ENCODE peak calls at places on chromosomes 3 and 15, in nine cellular contexts. C is foreskin fibroblast, L is fibroblast of lung, H is fibroblast of pulmonary artery, N is progenitor cell of endocrine pancreas, G is AG09309, I is PC-9, R is NB4, S is HFF-Myc. U is an unnamed sample.
A peak's percentile ranks its signal among the peaks of the same experiment; 100 is the strongest.

GRCh38 chr3:144557515-144557914 is 585.9 kb downstream of the DIPK2A start:
- DNase-seq in G (no peak), R (no peak), N (no peak), C (peak; percentile 29), L (no peak), I (no peak), H (no peak), S (no peak), U (no peak)

GRCh38 chr15:69414702-69415161 is 583 bp downstream of the KIF23 start:
- DNase-seq in N (peak; percentile 24), H (peak; percentile 95), L (peak; percentile 89), I (peak; percentile 72), R (peak; percentile 73), C (peak; percentile 94), S (peak; percentile 76), G (peak; percentile 64), U (peak; percentile 89)

GRCh38 chr15:57171414-57171813 is 204.9 kb upstream of the CGNL1 start:
- DNase-seq in R (peak; percentile 6), L (no peak), S (no peak), G (no peak), I (no peak), H (no peak), C (peak; percentile 21), N (no peak), U (no peak)

GRCh38 chr15:41556657-41557056 is 2.4 kb upstream of the TYRO3 start:
- DNase-seq in C (no peak), G (no peak), N (no peak), I (no peak), R (no peak), L (no peak), S (no peak), H (no peak), U (no peak)

GRCh38 chr15:91116379-91117067 is 16.5 kb downstream of the SV2B start:
- DNase-seq in S (no peak), R (no peak), C (no peak), I (no peak), H (peak; percentile 46), G (no peak), L (no peak), N (no peak), U (no peak)

GRCh38 chr3:64218746-64219145 is 6.5 kb downstream of the PRICKLE2 start:
- DNase-seq in R (no peak), I (no peak), L (no peak), N (no peak), H (no peak), C (no peak), G (no peak), S (no peak), U (no peak)

GRCh38 chr15:73851679-73852078 is 21.7 kb upstream of the TBC1D21 start:
- DNase-seq in C (peak; percentile 78), L (peak; percentile 69), N (peak; percentile 68), S (no peak), R (peak; percentile 63), H (peak; percentile 81), G (no peak), I (peak; percentile 39), U (peak; percentile 75)

GRCh38 chr15:77030042-77030927 is 35.4 kb downstream of the PSTPIP1 start:
- DNase-seq in C (peak; percentile 44), I (no peak), N (peak; percentile 8), S (no peak), H (no peak), G (no peak), L (no peak), R (peak; percentile 55), U (peak; percentile 69)

GRCh38 chr15:39287322-39288195 is 293.3 kb upstream of the THBS1 start:
- DNase-seq in S (no peak), R (peak; percentile 3), G (no peak), N (no peak), C (peak; percentile 73), I (no peak), H (peak; percentile 48), L (no peak), U (peak; percentile 68)

GRCh38 chr3:105195260-105195659 is 171.4 kb upstream of the ALCAM start:
- DNase-seq in C (peak; percentile 68), H (peak; percentile 61), I (no peak), R (no peak), N (no peak), L (peak; percentile 69), G (peak; percentile 3), S (no peak), U (no peak)

GRCh38 chr3:139434764-139435291 is 41.5 kb downstream of the RBP2 start:
- DNase-seq in G (peak; percentile 31), H (peak; percentile 86), S (no peak), N (no peak), I (peak; percentile 86), C (peak; percentile 54), L (peak; percentile 36), R (no peak), U (peak; percentile 86)

GRCh38 chr3:59327324-59327939 is 277.6 kb upstream of the CFAP20DC start:
- DNase-seq in L (no peak), I (peak; percentile 75), G (peak; percentile 47), R (no peak), H (peak; percentile 45), N (no peak), C (no peak), S (no peak), U (no peak)

GRCh38 chr3:184472723-184473419 is 88.7 kb upstream of the EPHB3 start:
- DNase-seq in N (no peak), I (no peak), L (no peak), R (peak; percentile 19), S (no peak), H (no peak), G (no peak), C (no peak), U (no peak)

GRCh38 chr3:165254812-165255211 is 58.6 kb upstream of the SLITRK3 start:
- DNase-seq in C (no peak), I (peak; percentile 37), G (no peak), H (peak; percentile 45), S (no peak), L (peak; percentile 72), N (no peak), R (peak; percentile 37), U (no peak)

GRCh38 chr3:18222686-18223085 is 202.5 kb downstream of the SATB1 start:
- DNase-seq in S (no peak), I (no peak), N (no peak), H (no peak), G (no peak), R (no peak), C (no peak), L (no peak), U (no peak)

DNA sequence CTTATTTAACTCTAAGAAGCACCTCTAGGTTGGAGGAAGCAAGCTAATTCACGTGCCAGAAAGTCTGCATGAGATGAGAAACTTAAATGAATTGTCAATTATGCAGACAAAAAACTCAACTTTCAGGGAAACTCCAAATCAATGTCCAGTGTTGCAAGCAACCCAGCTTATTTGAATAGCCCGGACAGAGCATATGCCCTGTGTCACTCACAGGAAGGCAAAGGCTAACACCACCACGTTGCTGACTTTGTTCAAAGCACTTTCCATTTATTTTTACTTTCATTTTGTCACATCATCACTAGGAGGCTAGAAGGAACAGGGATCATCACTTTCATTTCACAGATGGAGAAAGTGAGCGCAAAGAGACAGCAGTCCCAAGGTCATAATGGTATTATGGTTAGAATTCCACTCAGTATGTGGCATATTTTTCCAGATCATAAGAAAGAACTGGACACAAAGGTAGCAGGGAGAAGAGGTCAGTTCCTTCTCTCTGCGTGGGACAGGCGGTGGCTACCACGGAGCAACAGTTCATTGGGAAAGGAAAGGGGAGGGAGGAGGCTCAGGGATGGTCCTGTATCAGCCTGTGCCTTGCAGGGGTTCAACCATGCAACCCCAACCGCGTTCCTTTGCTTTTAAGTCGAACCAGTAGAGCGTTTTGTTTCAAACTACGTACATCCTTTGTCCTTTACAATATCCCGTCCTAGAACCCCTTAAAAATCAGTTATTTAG is 1.2 kb downstream of the HEG1 start:
- DNase-seq in S (no peak), I (no peak), N (no peak), R (peak; percentile 18), L (peak; percentile 80), H (peak; percentile 70), G (no peak), C (peak; percentile 73), U (no peak)
- TF ChIP-seq CTCF in S (no peak), I (no peak), N (no peak), R (no peak), L (peak; percentile 25), H (peak; percentile 11), G (no peak), C (no peak), U (no peak)

GRCh38 chr3:143482106-143483088 is 362.8 kb downstream of the CHST2 start:
- DNase-seq in R (no peak), G (no peak), H (no peak), N (no peak), S (no peak), I (no peak), C (peak; percentile 59), L (peak; percentile 46), U (no peak)
- TF ChIP-seq CTCF in R (no peak), G (no peak), H (no peak), N (no peak), S (no peak), I (no peak), C (no peak), L (no peak), U (no peak)

DNA sequence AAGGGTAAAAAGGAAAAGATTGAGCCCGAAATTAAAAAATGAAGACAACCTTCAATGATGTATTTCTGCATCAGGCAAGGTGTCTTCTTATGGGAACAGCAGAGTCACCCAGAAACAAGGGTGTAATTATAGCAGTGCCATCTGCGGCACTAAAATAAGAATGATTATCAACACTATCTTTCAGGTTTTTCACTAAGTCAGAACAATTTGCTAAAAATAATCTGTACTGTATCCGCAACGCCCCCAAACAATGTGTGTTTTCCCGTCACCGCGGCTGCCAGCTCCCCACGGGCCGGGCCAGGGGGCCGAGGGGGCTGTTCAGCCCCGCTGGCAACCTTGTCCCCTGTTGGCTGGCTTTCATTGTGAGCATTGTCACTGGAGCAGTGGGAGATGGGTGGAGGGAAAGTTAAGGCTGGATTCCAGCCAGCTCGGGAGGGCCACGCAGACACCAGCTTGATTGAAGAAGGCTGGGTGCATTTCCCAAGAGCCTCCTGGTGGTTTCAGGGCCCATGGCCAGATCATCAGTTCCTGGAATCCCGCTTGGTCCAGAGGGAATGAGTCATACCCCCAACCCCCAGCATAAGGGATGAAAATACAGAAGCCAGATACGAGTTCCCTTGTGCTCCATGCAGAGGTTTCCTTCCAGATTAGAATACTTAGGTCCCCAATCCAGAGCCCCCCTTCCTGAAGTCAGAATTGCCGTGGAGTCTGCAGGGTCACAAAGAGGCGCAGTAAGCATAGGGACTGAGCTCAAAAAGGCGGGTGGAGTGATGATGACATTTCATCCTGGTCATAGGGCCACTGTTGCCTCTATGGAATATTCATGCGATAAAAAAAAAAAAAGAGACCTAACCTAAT is 90.2 kb upstream of the KLF13 start:
- DNase-seq in L (peak; percentile 98), G (peak; percentile 88), C (peak; percentile 97), I (no peak), S (peak; percentile 91), H (peak; percentile 98), R (no peak), N (no peak), U (peak; percentile 84)
- TF ChIP-seq CTCF in L (no peak), G (no peak), C (no peak), I (no peak), S (peak; percentile 10), H (no peak), R (no peak), N (no peak), U (peak; percentile 7)

DNA sequence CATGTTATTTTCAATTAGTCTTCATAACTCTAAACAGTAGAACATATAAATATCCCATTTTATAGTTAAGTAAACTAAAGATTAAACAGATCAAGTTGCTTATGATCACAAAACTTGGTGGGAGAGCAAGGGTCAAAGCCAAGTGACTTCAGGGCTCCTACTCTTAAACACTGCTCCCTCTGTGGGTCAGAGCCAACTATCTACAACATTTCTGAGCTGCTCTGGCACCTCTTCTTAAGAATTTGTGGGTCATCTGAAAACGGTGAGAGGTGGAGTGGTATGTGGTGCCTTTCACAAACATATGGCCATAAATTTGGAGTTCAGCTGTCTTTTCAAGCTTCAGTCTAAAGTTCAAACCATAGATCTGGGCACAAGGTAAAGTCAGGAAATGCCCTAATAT is 10.9 kb downstream of the ATG3 start:
- DNase-seq in G (no peak), I (no peak), H (no peak), R (no peak), S (no peak), N (no peak), L (no peak), C (no peak), U (no peak)
- TF ChIP-seq CTCF in G (no peak), I (no peak), H (no peak), R (no peak), S (no peak), N (no peak), L (no peak), C (no peak), U (no peak)